ENCODE peak calls at places on chromosomes 3 and 15, in six cellular contexts. One of them, this sample, is unnamed.

GRCh38 chr3:157573780-157574378 is 70.7 kb upstream of the VEPH1 start:
- DNase-seq in thoracic aorta: no peak
- DNase-seq in HS-27A: no peak
- DNase-seq in GM04504: no peak
- DNase-seq in foreskin fibroblast: peak
- DNase-seq in right cardiac atrium: no peak
- DNase-seq in this sample: no peak

GRCh38 chr15:65867244-65867643 is 2.0 kb upstream of the RAB11A start:
- DNase-seq in thoracic aorta: no peak
- DNase-seq in HS-27A: no peak
- DNase-seq in GM04504: no peak
- DNase-seq in foreskin fibroblast: peak
- DNase-seq in right cardiac atrium: no peak
- DNase-seq in this sample: no peak

GRCh38 chr3:127151992-127152391 is 40.9 kb upstream of the PRR23E start:
- DNase-seq in thoracic aorta: no peak
- DNase-seq in HS-27A: no peak
- DNase-seq in GM04504: peak
- DNase-seq in foreskin fibroblast: peak
- DNase-seq in right cardiac atrium: no peak
- DNase-seq in this sample: no peak

GRCh38 chr15:99956820-99957641 is 223.8 kb upstream of the LYSMD4 start:
- DNase-seq in thoracic aorta: no peak
- DNase-seq in HS-27A: no peak
- DNase-seq in GM04504: no peak
- DNase-seq in foreskin fibroblast: no peak
- DNase-seq in right cardiac atrium: no peak
- DNase-seq in this sample: no peak

GRCh38 chr3:120177151-120177550 is 82.9 kb upstream of the GSK3B start:
- DNase-seq in thoracic aorta: peak
- DNase-seq in HS-27A: peak
- DNase-seq in GM04504: peak
- DNase-seq in foreskin fibroblast: peak
- DNase-seq in right cardiac atrium: peak
- DNase-seq in this sample: no peak

GRCh38 chr15:28969511-28970085 is 83.8 kb downstream of the APBA2 start:
- DNase-seq in thoracic aorta: no peak
- DNase-seq in HS-27A: no peak
- DNase-seq in GM04504: no peak
- DNase-seq in foreskin fibroblast: no peak
- DNase-seq in right cardiac atrium: no peak
- DNase-seq in this sample: no peak

GRCh38 chr15:63466378-63467192 is 37.8 kb upstream of the USP3 start:
- DNase-seq in thoracic aorta: no peak
- DNase-seq in HS-27A: peak
- DNase-seq in GM04504: no peak
- DNase-seq in foreskin fibroblast: peak
- DNase-seq in right cardiac atrium: no peak
- DNase-seq in this sample: no peak

GRCh38 chr3:170585937-170586310 is at the start of gene SLC7A14:
- DNase-seq in thoracic aorta: no peak
- DNase-seq in HS-27A: no peak
- DNase-seq in GM04504: no peak
- DNase-seq in foreskin fibroblast: peak
- DNase-seq in right cardiac atrium: no peak
- DNase-seq in this sample: no peak

GRCh38 chr3:113249111-113249510 is 37.8 kb downstream of the BOC start:
- DNase-seq in thoracic aorta: no peak
- DNase-seq in HS-27A: no peak
- DNase-seq in GM04504: peak
- DNase-seq in foreskin fibroblast: peak
- DNase-seq in right cardiac atrium: no peak
- DNase-seq in this sample: no peak

GRCh38 chr3:72625616-72626337 is 222.5 kb downstream of the SHQ1 start:
- DNase-seq in thoracic aorta: no peak
- DNase-seq in HS-27A: no peak
- DNase-seq in GM04504: peak
- DNase-seq in foreskin fibroblast: peak
- DNase-seq in right cardiac atrium: no peak
- DNase-seq in this sample: no peak

GRCh38 chr15:34070003-34070402 is 31.0 kb upstream of the AVEN start:
- DNase-seq in thoracic aorta: no peak
- DNase-seq in HS-27A: no peak
- DNase-seq in GM04504: no peak
- DNase-seq in foreskin fibroblast: no peak
- DNase-seq in right cardiac atrium: no peak
- DNase-seq in this sample: no peak

GRCh38 chr3:55904716-55905115 is 417.6 kb upstream of the WNT5A start:
- DNase-seq in thoracic aorta: no peak
- DNase-seq in HS-27A: no peak
- DNase-seq in GM04504: no peak
- DNase-seq in foreskin fibroblast: no peak
- DNase-seq in right cardiac atrium: no peak
- DNase-seq in this sample: no peak

GRCh38 chr3:107994954-107995715 is 95.7 kb downstream of the CD47 start:
- DNase-seq in thoracic aorta: no peak
- DNase-seq in HS-27A: no peak
- DNase-seq in GM04504: no peak
- DNase-seq in foreskin fibroblast: no peak
- DNase-seq in right cardiac atrium: no peak
- DNase-seq in this sample: no peak

GRCh38 chr3:123618768-123619484 is 34.1 kb upstream of the HACD2 start:
- DNase-seq in thoracic aorta: peak
- DNase-seq in HS-27A: no peak
- DNase-seq in GM04504: peak
- DNase-seq in foreskin fibroblast: peak
- DNase-seq in right cardiac atrium: peak
- DNase-seq in this sample: peak

GRCh38 chr15:31403096-31403495 is 76.5 kb downstream of the KLF13 start:
- DNase-seq in thoracic aorta: no peak
- DNase-seq in HS-27A: no peak
- DNase-seq in GM04504: no peak
- DNase-seq in foreskin fibroblast: peak
- DNase-seq in right cardiac atrium: no peak
- DNase-seq in this sample: no peak

GRCh38 chr15:96818861-96819260 is 488.4 kb downstream of the NR2F2 start:
- DNase-seq in thoracic aorta: no peak
- DNase-seq in HS-27A: no peak
- DNase-seq in GM04504: no peak
- DNase-seq in foreskin fibroblast: no peak
- DNase-seq in right cardiac atrium: no peak
- DNase-seq in this sample: no peak

GRCh38 chr3:122245513-122246174 is 62.2 kb downstream of the CASR start:
- DNase-seq in thoracic aorta: no peak
- DNase-seq in HS-27A: peak
- DNase-seq in GM04504: no peak
- DNase-seq in foreskin fibroblast: peak
- DNase-seq in right cardiac atrium: no peak
- DNase-seq in this sample: no peak

GRCh38 chr3:169945313-169945712 is 21.3 kb upstream of the SEC62 start:
- DNase-seq in thoracic aorta: no peak
- DNase-seq in HS-27A: no peak
- DNase-seq in GM04504: no peak
- DNase-seq in foreskin fibroblast: no peak
- DNase-seq in right cardiac atrium: no peak
- DNase-seq in this sample: no peak

GRCh38 chr3:128360243-128360642 is 106.4 kb downstream of the DNAJB8 start:
- DNase-seq in thoracic aorta: no peak
- DNase-seq in HS-27A: no peak
- DNase-seq in GM04504: no peak
- DNase-seq in foreskin fibroblast: no peak
- DNase-seq in right cardiac atrium: no peak
- DNase-seq in this sample: no peak

GRCh38 chr3:192675958-192676649 is 51.2 kb downstream of the FGF12 start:
- DNase-seq in thoracic aorta: no peak
- DNase-seq in HS-27A: no peak
- DNase-seq in GM04504: no peak
- DNase-seq in foreskin fibroblast: no peak
- DNase-seq in right cardiac atrium: no peak
- DNase-seq in this sample: no peak

GRCh38 chr3:17473761-17474160 is 268.7 kb downstream of the TBC1D5 start:
- DNase-seq in thoracic aorta: no peak
- DNase-seq in HS-27A: no peak
- DNase-seq in GM04504: no peak
- DNase-seq in foreskin fibroblast: peak
- DNase-seq in right cardiac atrium: no peak
- DNase-seq in this sample: no peak

GRCh38 chr15:29842290-29842689 is 20.0 kb upstream of the TJP1 start:
- DNase-seq in thoracic aorta: no peak
- DNase-seq in HS-27A: no peak
- DNase-seq in GM04504: no peak
- DNase-seq in foreskin fibroblast: no peak
- DNase-seq in right cardiac atrium: no peak
- DNase-seq in this sample: no peak

GRCh38 chr15:79535536-79535935 is 103.4 kb downstream of the MINAR1 start:
- DNase-seq in thoracic aorta: no peak
- DNase-seq in HS-27A: no peak
- DNase-seq in GM04504: no peak
- DNase-seq in foreskin fibroblast: no peak
- DNase-seq in right cardiac atrium: no peak
- DNase-seq in this sample: no peak

GRCh38 chr3:41681479-41681878 is 280.4 kb downstream of the ULK4 start:
- DNase-seq in thoracic aorta: no peak
- DNase-seq in HS-27A: peak
- DNase-seq in GM04504: peak
- DNase-seq in foreskin fibroblast: peak
- DNase-seq in right cardiac atrium: no peak
- DNase-seq in this sample: no peak